ENCODE peak calls at places on chromosomes 16 and 17, in ten cellular contexts. A, C, S, Y, D, E, H, K, X and T are unnamed samples.

GRCh38 chr17:45874148-45874547 is 20.2 kb upstream of the MAPT start:
- DNase-seq in A (no peak), C (no peak), S (no peak), Y (no peak), D (no peak), E (no peak), H (no peak), K (no peak), X (no peak), T (no peak)

GRCh38 chr17:41539979-41540701 is 12.0 kb upstream of the KRT19 start:
- DNase-seq in A (no peak), C (no peak), S (peak), Y (no peak), D (no peak), E (no peak), H (no peak), K (no peak), X (no peak), T (no peak)

GRCh38 chr17:14506364-14506763 is 205.5 kb downstream of the HS3ST3B1 start:
- DNase-seq in A (no peak), C (no peak), S (no peak), Y (no peak), D (no peak), E (no peak), H (no peak), K (no peak), X (no peak), T (no peak)

GRCh38 chr16:85570213-85570734 is 42.8 kb upstream of the GSE1 start:
- DNase-seq in A (no peak), C (no peak), S (peak), Y (no peak), D (no peak), E (peak), H (no peak), K (no peak), X (no peak), T (peak)

GRCh38 chr17:9725575-9725974 is 65.8 kb downstream of the DHRS7C start:
- DNase-seq in A (no peak), C (no peak), S (no peak), Y (no peak), D (no peak), E (no peak), H (no peak), K (no peak), X (no peak), T (no peak)

GRCh38 chr17:2087597-2088211 is 32.8 kb downstream of the HIC1 start:
- DNase-seq in A (no peak), C (peak), S (no peak), Y (no peak), D (no peak), E (peak), H (peak), K (no peak), X (no peak), T (peak)

GRCh38 chr16:49822649-49823370 is 33.1 kb downstream of the ZNF423 start:
- DNase-seq in A (no peak), C (no peak), S (no peak), Y (no peak), D (no peak), E (no peak), H (no peak), K (no peak), X (no peak), T (no peak)

GRCh38 chr16:69166221-69166833 is 20.6 kb upstream of the SNTB2 start:
- DNase-seq in A (no peak), C (peak), S (no peak), Y (no peak), D (peak), E (peak), H (peak), K (no peak), X (no peak), T (no peak)

GRCh38 chr16:4051591-4051990 is 64.7 kb downstream of the ADCY9 start:
- DNase-seq in A (no peak), C (no peak), S (no peak), Y (no peak), D (no peak), E (no peak), H (no peak), K (no peak), X (no peak), T (no peak)